ENCODE peak calls at places on chromosomes 6 and 20, in seven cellular contexts. U is KG1, L is fibroblast of mammary gland, G is A549, V is cardiac fibroblast, X is iPS DF 6.9, M is NCI-H69. C is an unnamed sample.
A peak's percentile ranks its signal among the peaks of the same experiment; 100 is the strongest.

GRCh38 chr6:88780714-88781389 is 182.6 kb downstream of the RNGTT start:
- DNase-seq in U (peak; percentile 7), L (peak; percentile 74), G (peak; percentile 61), V (peak; percentile 87), X (peak; percentile 57), M (peak; percentile 93), C (peak; percentile 76)

GRCh38 chr20:53413188-53413631 is 180.4 kb downstream of the ZNF217 start:
- DNase-seq in U (no peak), L (no peak), G (peak; percentile 59), V (no peak), X (peak; percentile 87), M (peak; percentile 82), C (peak; percentile 85)

GRCh38 chr6:32255212-32256153 is 31.6 kb upstream of the NOTCH4 start:
- DNase-seq in U (no peak), L (peak; percentile 93), G (peak; percentile 82), V (peak; percentile 95), X (peak; percentile 80), M (peak; percentile 13), C (no peak)

GRCh38 chr6:51277471-51277870 is 458.8 kb downstream of the TFAP2B start:
- DNase-seq in U (no peak), L (no peak), G (no peak), V (no peak), X (no peak), M (no peak), C (no peak)

GRCh38 chr6:21264288-21264818 is 329.2 kb upstream of the SOX4 start:
- DNase-seq in U (no peak), L (no peak), G (no peak), V (no peak), X (no peak), M (peak; percentile 93), C (no peak)

GRCh38 chr6:166581091-166581511 is 5.4 kb downstream of the RAMACL start:
- DNase-seq in U (no peak), L (no peak), G (no peak), V (no peak), X (no peak), M (no peak), C (no peak)

GRCh38 chr6:37134622-37135191 is 35.2 kb upstream of the PIM1 start:
- DNase-seq in U (no peak), L (peak; percentile 98), G (peak; percentile 96), V (peak; percentile 98), X (no peak), M (no peak), C (no peak)

GRCh38 chr20:38870733-38871559 is 55.3 kb upstream of the FAM83D start:
- DNase-seq in U (no peak), L (peak; percentile 2), G (peak; percentile 58), V (peak; percentile 35), X (no peak), M (peak; percentile 85), C (peak; percentile 60)